ENCODE peak calls at places on chromosomes 13 and 19, in four cellular contexts. One of them, this sample, is unnamed.

GRCh38 chr13:41694902-41695301 is 237.6 kb downstream of the RGCC start:
- DNase-seq in mesenchymal stem cell: peak; percentile 96
- DNase-seq in tibial nerve: peak; percentile 27
- DNase-seq in K562: no peak
- DNase-seq in this sample: no peak

GRCh38 chr13:113764793-113765190 is 5.8 kb downstream of the TMEM255B start:
- DNase-seq in K562: no peak
- DNase-seq in tibial nerve: no peak
- DNase-seq in mesenchymal stem cell: no peak
- DNase-seq in this sample: no peak

GRCh38 chr19:13036366-13036976 is 41.2 kb downstream of the NFIX start:
- DNase-seq in tibial nerve: no peak
- DNase-seq in mesenchymal stem cell: no peak
- DNase-seq in K562: no peak
- DNase-seq in this sample: no peak

GRCh38 chr13:44331912-44332840 is 41.4 kb upstream of the SERP2 start:
- DNase-seq in tibial nerve: no peak
- DNase-seq in mesenchymal stem cell: peak; percentile 85
- DNase-seq in K562: no peak
- DNase-seq in this sample: no peak

GRCh38 chr13:65677906-65678305 is 1552.2 kb downstream of the PCDH9 start:
- DNase-seq in K562: no peak
- DNase-seq in mesenchymal stem cell: peak; percentile 18
- DNase-seq in tibial nerve: no peak
- DNase-seq in this sample: peak; percentile 18

GRCh38 chr19:46486358-46486757 is 9.3 kb downstream of the PNMA8B start:
- DNase-seq in K562: no peak
- DNase-seq in mesenchymal stem cell: no peak
- DNase-seq in tibial nerve: no peak
- DNase-seq in this sample: no peak

GRCh38 chr19:50531171-50531612 is 17.5 kb upstream of the ASPDH start:
- DNase-seq in K562: no peak
- DNase-seq in tibial nerve: no peak
- DNase-seq in mesenchymal stem cell: no peak
- DNase-seq in this sample: no peak

GRCh38 chr19:49847731-49848696 is 2.9 kb upstream of the PTOV1 start:
- DNase-seq in K562: peak; percentile 56
- DNase-seq in mesenchymal stem cell: peak; percentile 94
- DNase-seq in tibial nerve: no peak
- DNase-seq in this sample: no peak

GRCh38 chr19:10566658-10567410 is 1.0 kb upstream of the KRI1 start:
- DNase-seq in K562: no peak
- DNase-seq in tibial nerve: no peak
- DNase-seq in mesenchymal stem cell: peak; percentile 34
- DNase-seq in this sample: no peak

GRCh38 chr19:46727036-46727501 is 10.2 kb upstream of the PRKD2 start:
- DNase-seq in tibial nerve: no peak
- DNase-seq in mesenchymal stem cell: no peak
- DNase-seq in K562: no peak
- DNase-seq in this sample: no peak

GRCh38 chr19:57688011-57688763 is 6.4 kb downstream of the ZNF551 start:
- DNase-seq in tibial nerve: no peak
- DNase-seq in K562: no peak
- DNase-seq in mesenchymal stem cell: no peak
- DNase-seq in this sample: no peak

GRCh38 chr19:5170329-5170745 is 170.3 kb downstream of the PTPRS start:
- DNase-seq in mesenchymal stem cell: no peak
- DNase-seq in tibial nerve: no peak
- DNase-seq in K562: peak; percentile 61
- DNase-seq in this sample: no peak

GRCh38 chr19:27962260-27962659 is 1250.7 kb downstream of the UQCRFS1 start:
- DNase-seq in tibial nerve: no peak
- DNase-seq in mesenchymal stem cell: no peak
- DNase-seq in K562: no peak
- DNase-seq in this sample: no peak

GRCh38 chr19:19548915-19549537 is 11.0 kb downstream of the CILP2 start:
- DNase-seq in mesenchymal stem cell: peak; percentile 27
- DNase-seq in K562: no peak
- DNase-seq in tibial nerve: no peak
- DNase-seq in this sample: no peak

GRCh38 chr13:50724913-50725312 is 118.6 kb downstream of the DLEU7 start:
- DNase-seq in K562: no peak
- DNase-seq in tibial nerve: no peak
- DNase-seq in mesenchymal stem cell: no peak
- DNase-seq in this sample: no peak

GRCh38 chr13:36251012-36251411 is 36.7 kb upstream of the SOHLH2 start:
- DNase-seq in K562: no peak
- DNase-seq in mesenchymal stem cell: no peak
- DNase-seq in tibial nerve: no peak
- DNase-seq in this sample: no peak

GRCh38 chr13:32737111-32737571 is 150.9 kb downstream of the PDS5B start:
- DNase-seq in mesenchymal stem cell: peak; percentile 48
- DNase-seq in K562: no peak
- DNase-seq in tibial nerve: no peak
- DNase-seq in this sample: no peak

GRCh38 chr13:73429691-73430090 is 370.9 kb downstream of the KLF5 start:
- DNase-seq in tibial nerve: no peak
- DNase-seq in K562: no peak
- DNase-seq in mesenchymal stem cell: peak; percentile 22
- DNase-seq in this sample: no peak

GRCh38 chr13:109694972-109695371 is 91.4 kb downstream of the IRS2 start:
- DNase-seq in K562: no peak
- DNase-seq in mesenchymal stem cell: no peak
- DNase-seq in tibial nerve: no peak
- DNase-seq in this sample: no peak

GRCh38 chr19:41699231-41699967 is 9.0 kb upstream of the CEACAM5 start:
- DNase-seq in tibial nerve: no peak
- DNase-seq in K562: no peak
- DNase-seq in mesenchymal stem cell: no peak
- DNase-seq in this sample: no peak

GRCh38 chr19:15291666-15292065 is 40.7 kb downstream of the BRD4 start:
- DNase-seq in mesenchymal stem cell: peak; percentile 34
- DNase-seq in tibial nerve: no peak
- DNase-seq in K562: no peak
- DNase-seq in this sample: no peak

DNA sequence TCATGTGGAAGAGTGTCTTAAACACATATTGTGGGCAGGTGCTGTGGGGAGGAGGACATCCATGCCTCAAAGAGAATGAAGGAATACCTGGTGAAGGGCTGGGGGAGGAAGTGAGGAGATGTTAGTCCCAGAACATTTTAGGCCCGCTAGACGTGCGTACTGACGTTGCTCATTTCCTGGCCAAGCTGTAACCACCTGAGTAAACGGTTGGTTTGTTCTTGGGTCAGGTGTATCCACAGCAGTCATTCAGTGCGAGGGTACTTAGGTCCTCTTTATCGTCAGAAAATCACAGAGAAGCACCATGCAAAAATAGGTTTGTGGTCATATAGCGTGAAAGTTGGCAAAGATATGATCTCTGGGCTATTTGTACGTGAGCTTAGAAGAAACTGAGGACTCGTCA is 51.8 kb downstream of the ARHGEF7 start:
- DNase-seq in mesenchymal stem cell: no peak
- DNase-seq in K562: no peak
- DNase-seq in tibial nerve: no peak
- DNase-seq in this sample: no peak
- H3K27ac ChIP-seq in mesenchymal stem cell: no peak overlapping the region
- H3K27ac ChIP-seq in K562: no peak overlapping the region
- H3K27ac ChIP-seq in tibial nerve: no peak overlapping the region
- H3K27ac ChIP-seq in this sample: no peak overlapping the region

DNA sequence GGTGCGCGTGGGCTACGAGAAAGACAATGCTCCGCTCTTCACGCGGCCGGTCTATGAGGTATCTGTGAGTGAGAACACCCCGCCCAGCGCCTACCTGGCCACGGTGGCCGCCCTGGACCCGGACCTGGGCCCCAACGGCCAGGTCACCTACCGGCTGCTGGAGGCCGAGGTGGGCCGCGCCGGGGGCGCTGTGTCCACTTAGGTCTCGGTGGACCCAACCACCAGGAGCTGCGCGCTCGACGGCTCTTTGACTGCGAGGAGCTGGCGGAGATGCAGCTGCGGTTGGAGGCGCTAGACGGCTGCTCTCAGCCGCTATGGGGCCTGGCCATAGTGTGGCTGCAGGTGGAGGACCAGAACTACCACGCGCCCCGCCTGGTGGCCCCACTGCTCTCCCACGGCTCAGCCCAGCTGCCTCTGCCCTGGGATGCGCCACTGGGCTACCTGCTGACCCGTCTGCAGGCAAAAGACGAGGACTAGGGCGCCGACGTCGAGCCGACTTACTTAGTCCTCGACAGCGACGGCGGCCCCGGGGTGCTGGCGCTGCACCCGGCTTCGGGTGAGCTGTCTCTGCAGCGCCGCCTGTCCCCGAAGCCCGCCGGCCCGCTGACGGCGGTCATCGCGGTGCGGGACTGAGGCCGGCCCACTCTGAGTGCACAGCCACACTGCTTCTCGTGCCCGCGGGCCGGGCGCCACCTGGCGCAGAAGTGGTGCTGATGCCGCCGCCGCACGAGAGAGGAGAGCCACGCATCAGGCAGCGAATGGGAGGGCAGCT is 173.0 kb downstream of the OLFM4 start:
- DNase-seq in mesenchymal stem cell: no peak
- DNase-seq in tibial nerve: no peak
- DNase-seq in K562: no peak
- DNase-seq in this sample: no peak
- H3K4me1 ChIP-seq in mesenchymal stem cell: peaks cover 2% of the 10 kb centered on the region
- H3K4me1 ChIP-seq in tibial nerve: peaks cover 15% of the 10 kb centered on the region
- H3K4me1 ChIP-seq in K562: no peaks in the 10 kb centered on the region
- H3K4me1 ChIP-seq in this sample: peaks cover 4% of the 10 kb centered on the region

GRCh38 chr19:1000591-1001537 is 645 bp downstream of the GRIN3B start:
- DNase-seq in tibial nerve: no peak
- DNase-seq in mesenchymal stem cell: no peak
- DNase-seq in K562: no peak
- DNase-seq in this sample: no peak
- H3K4me3 ChIP-seq in tibial nerve: no peak overlapping the region
- H3K4me3 ChIP-seq in mesenchymal stem cell: no peak overlapping the region
- H3K4me3 ChIP-seq in K562: no peak overlapping the region
- H3K4me3 ChIP-seq in this sample: peak overlapping the region; percentile 61

DNA sequence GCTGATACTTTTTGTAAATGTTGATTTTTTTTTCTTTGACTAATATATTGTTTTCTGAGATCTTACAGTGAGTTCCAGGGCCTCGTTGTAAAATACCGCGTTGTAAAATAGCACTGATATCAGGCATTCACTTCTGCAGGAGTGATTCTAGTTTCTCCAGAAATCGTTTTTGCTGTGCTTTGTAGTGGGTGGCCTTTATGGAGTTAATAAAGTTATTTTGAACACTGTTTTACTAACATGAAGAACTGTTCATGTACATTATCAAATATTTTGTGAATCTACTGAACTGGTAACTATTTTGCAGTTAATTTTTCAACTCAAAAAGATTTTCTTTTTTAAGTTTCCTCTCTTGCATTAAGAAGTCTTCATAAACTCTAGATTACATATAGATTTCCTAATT is 985 bp upstream of the ZNF266 start:
- DNase-seq in tibial nerve: no peak
- DNase-seq in mesenchymal stem cell: no peak
- DNase-seq in K562: no peak
- DNase-seq in this sample: no peak
- H3K27ac ChIP-seq in tibial nerve: no peak overlapping the region
- H3K27ac ChIP-seq in mesenchymal stem cell: no peak overlapping the region
- H3K27ac ChIP-seq in K562: no peak overlapping the region
- H3K27ac ChIP-seq in this sample: no peak overlapping the region

GRCh38 chr19:3372413-3372812 is 6.0 kb downstream of the NFIC start:
- DNase-seq in tibial nerve: no peak
- DNase-seq in mesenchymal stem cell: no peak
- DNase-seq in K562: no peak
- DNase-seq in this sample: no peak
- H3K4me1 ChIP-seq in tibial nerve: peaks cover 96% of the 10 kb centered on the region
- H3K4me1 ChIP-seq in mesenchymal stem cell: peaks cover 45% of the 10 kb centered on the region
- H3K4me1 ChIP-seq in K562: peaks cover 84% of the 10 kb centered on the region
- H3K4me1 ChIP-seq in this sample: peaks cover 4% of the 10 kb centered on the region

DNA sequence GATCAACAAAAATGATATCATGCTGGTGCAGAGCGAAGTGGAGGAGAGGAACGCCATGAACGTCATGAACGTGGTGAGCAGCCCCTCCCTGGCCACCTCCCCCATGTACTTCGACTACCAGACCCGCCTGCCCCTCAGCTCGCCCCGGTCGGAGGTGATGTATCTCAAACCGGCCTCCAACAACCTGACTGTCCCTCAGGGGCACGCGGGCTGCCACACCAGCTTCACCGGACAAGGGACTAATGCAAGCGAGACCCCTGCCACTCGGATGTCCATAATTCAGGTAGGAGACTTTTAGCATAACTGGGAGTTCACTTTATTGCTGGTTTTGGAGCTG is 3.3 kb downstream of the PCDH17 start:
- DNase-seq in K562: no peak
- DNase-seq in mesenchymal stem cell: no peak
- DNase-seq in tibial nerve: no peak
- DNase-seq in this sample: no peak
- H3K4me3 ChIP-seq in K562: no peak overlapping the region
- H3K4me3 ChIP-seq in mesenchymal stem cell: no peak overlapping the region
- H3K4me3 ChIP-seq in tibial nerve: peak overlapping the region; percentile 34
- H3K4me3 ChIP-seq in this sample: peak overlapping the region; percentile 34

GRCh38 chr19:3366104-3366760 is at the start of gene NFIC:
- DNase-seq in tibial nerve: peak; percentile 63
- DNase-seq in K562: peak; percentile 80
- DNase-seq in mesenchymal stem cell: peak; percentile 90
- DNase-seq in this sample: no peak

GRCh38 chr19:3365093-3365446 is 1.3 kb upstream of the NFIC start:
- DNase-seq in tibial nerve: no peak
- DNase-seq in mesenchymal stem cell: no peak
- DNase-seq in K562: no peak
- DNase-seq in this sample: no peak

GRCh38 chr19:3366761-3367571 is 583 bp downstream of the NFIC start:
- DNase-seq in K562: peak; percentile 76
- DNase-seq in mesenchymal stem cell: peak; percentile 57
- DNase-seq in tibial nerve: no peak
- DNase-seq in this sample: no peak

GRCh38 chr19:3364501-3364858 is 1.9 kb upstream of the NFIC start:
- DNase-seq in K562: no peak
- DNase-seq in mesenchymal stem cell: no peak
- DNase-seq in tibial nerve: no peak
- DNase-seq in this sample: no peak

DNA sequence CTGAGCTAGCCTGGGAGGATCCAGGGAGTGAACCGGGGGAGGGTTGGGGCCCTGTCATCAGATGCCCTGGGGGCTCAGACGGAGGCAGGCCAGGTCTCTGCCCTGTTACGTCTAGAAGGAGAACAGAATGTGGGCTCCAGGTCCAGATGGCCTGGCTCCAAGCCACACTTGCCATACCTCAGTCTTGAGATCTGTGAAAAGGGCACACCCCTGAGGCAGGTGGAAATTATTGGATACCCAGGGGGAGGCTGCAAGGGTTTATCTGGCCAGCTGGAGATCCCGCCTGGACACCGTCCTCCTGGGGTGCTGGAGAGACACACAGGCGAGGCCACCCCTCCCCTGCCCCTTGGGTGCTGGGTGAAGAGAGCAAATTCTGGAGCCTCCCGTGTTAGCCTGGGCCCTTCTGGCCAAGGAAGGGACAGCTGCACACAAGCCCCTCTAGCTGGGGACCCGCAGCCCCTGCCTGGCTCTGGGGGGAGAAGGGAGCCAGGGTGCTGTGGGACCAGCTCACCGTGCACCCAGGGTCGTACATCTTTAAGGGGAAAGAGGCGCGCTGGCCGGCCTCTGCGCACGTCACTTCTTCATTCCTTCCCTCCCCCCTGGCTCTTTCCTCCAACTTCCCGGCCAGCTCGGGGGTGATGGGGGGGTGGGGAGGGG is 808 bp upstream of the NFIC start:
- DNase-seq in K562: no peak
- DNase-seq in tibial nerve: no peak
- DNase-seq in mesenchymal stem cell: peak; percentile 77
- DNase-seq in this sample: no peak
- H3K27ac ChIP-seq in K562: peak overlapping the region; percentile 95
- H3K27ac ChIP-seq in tibial nerve: peak overlapping the region; percentile 100
- H3K27ac ChIP-seq in mesenchymal stem cell: no peak overlapping the region
- H3K27ac ChIP-seq in this sample: no peak overlapping the region

GRCh38 chr19:8397746-8398721 is 7.9 kb downstream of the RAB11B start:
- DNase-seq in K562: no peak
- DNase-seq in tibial nerve: no peak
- DNase-seq in mesenchymal stem cell: no peak
- DNase-seq in this sample: no peak
- H3K4me1 ChIP-seq in K562: peaks cover 57% of the 10 kb centered on the region
- H3K4me1 ChIP-seq in tibial nerve: peaks cover 55% of the 10 kb centered on the region
- H3K4me1 ChIP-seq in mesenchymal stem cell: peaks cover 46% of the 10 kb centered on the region
- H3K4me1 ChIP-seq in this sample: no peaks in the 10 kb centered on the region

This sample was measured in iPS DF 6.9.